ENCODE peak calls at places on chromosome 1, in five cellular contexts. C is nephron progenitor cell, A is endothelial cell, Y is adrenal gland, F is cardiac muscle cell. S is an unnamed sample.
A peak's percentile ranks its signal among the peaks of the same experiment; 100 is the strongest.

GRCh38 chr1:182803846-182804245 is 14.3 kb downstream of the NPL start:
- DNase-seq in C (no peak), A (no peak), Y (no peak), F (no peak), S (no peak)

GRCh38 chr1:153543738-153544135 is 1.9 kb downstream of the S100A4 start:
- DNase-seq in C (no peak), A (no peak), Y (no peak), F (no peak), S (no peak)

GRCh38 chr1:117213046-117213445 is 2.3 kb upstream of the VTCN1 start:
- DNase-seq in C (no peak), A (no peak), Y (no peak), F (no peak), S (no peak)

GRCh38 chr1:214377886-214378285 is 96.9 kb downstream of the SMYD2 start:
- DNase-seq in C (no peak), A (no peak), Y (no peak), F (no peak), S (peak; percentile 82)

GRCh38 chr1:165124772-165125171 is 231.7 kb downstream of the LMX1A start:
- DNase-seq in C (no peak), A (no peak), Y (no peak), F (no peak), S (no peak)

GRCh38 chr1:7527733-7528045 is 243.4 kb upstream of the VAMP3 start:
- DNase-seq in C (no peak), A (no peak), Y (no peak), F (no peak), S (no peak)

GRCh38 chr1:37851782-37852210 is 7.6 kb downstream of the MTF1 start:
- DNase-seq in C (no peak), A (no peak), Y (no peak), F (no peak), S (peak; percentile 54)

GRCh38 chr1:31932491-31933316 is 5.5 kb downstream of the PTP4A2 start:
- DNase-seq in C (no peak), A (no peak), Y (no peak), F (no peak), S (peak; percentile 43)

GRCh38 chr1:219792337-219793021 is 135.9 kb downstream of the SLC30A10 start:
- DNase-seq in C (no peak), A (no peak), Y (no peak), F (peak; percentile 70), S (peak; percentile 50)

GRCh38 chr1:155184835-155185782 is 11.5 kb downstream of the TRIM46 start:
- DNase-seq in C (no peak), A (no peak), Y (peak; percentile 36), F (no peak), S (no peak)

GRCh38 chr1:51898090-51898734 is 19.7 kb upstream of the NRDC start:
- DNase-seq in C (no peak), A (no peak), Y (no peak), F (no peak), S (peak; percentile 95)

GRCh38 chr1:15370781-15371467 is 38.8 kb upstream of the EFHD2 start:
- DNase-seq in C (no peak), A (no peak), Y (peak; percentile 86), F (no peak), S (no peak)

GRCh38 chr1:201065686-201066085 is 42.2 kb upstream of the KIF21B start:
- DNase-seq in C (no peak), A (no peak), Y (no peak), F (no peak), S (no peak)

GRCh38 chr1:201066986-201067385 is 43.5 kb upstream of the KIF21B start:
- DNase-seq in C (no peak), A (no peak), Y (no peak), F (no peak), S (no peak)

GRCh38 chr1:201063190-201063544 is 39.7 kb upstream of the KIF21B start:
- DNase-seq in C (no peak), A (no peak), Y (no peak), F (no peak), S (no peak)

GRCh38 chr1:201062511-201063189 is 39.1 kb upstream of the KIF21B start:
- DNase-seq in C (no peak), A (no peak), Y (no peak), F (no peak), S (no peak)

GRCh38 chr1:201064806-201065205 is 41.3 kb upstream of the KIF21B start:
- DNase-seq in C (no peak), A (no peak), Y (no peak), F (no peak), S (no peak)
- TF ChIP-seq CTCF in C (no peak), A (no peak), Y (no peak), F (no peak), S (no peak)

DNA sequence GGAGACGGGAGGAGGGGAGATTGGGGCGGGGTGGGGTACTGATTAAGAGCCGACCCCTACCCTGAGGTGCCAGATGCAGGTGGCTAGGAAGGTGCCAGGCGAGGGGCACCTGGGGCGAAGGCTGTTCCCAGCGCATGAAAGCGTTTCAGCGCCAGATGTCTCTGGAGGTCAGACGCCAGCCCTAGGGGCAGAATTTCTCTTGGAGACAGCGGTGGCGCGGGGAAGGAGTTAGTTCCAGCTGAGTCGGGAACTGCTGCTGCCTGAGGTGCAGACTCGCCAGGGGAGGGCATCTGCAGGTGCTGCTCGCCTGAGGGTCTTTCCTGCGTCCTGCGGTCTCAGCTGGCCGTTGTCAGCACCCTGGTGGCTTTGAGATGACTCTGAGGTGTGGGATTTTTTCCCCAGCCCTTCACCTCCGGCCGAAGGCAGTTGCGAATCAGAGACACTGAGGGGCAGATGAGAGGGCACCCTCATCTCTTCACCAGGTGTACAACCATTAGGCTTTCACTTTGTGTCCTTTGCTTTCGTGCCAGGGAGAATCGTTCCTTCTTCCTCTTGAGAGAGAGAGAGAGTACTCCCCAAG is 539 bp downstream of the CGN start:
- DNase-seq in C (peak; percentile 67), A (peak; percentile 49), Y (peak; percentile 33), F (peak; percentile 72), S (no peak)
- TF ChIP-seq CTCF in C (no peak), A (no peak), Y (no peak), F (peak; percentile 10), S (no peak)

GRCh38 chr1:54359393-54360162 is 46.6 kb downstream of the SSBP3 start:
- DNase-seq in C (no peak), A (no peak), Y (peak; percentile 51), F (no peak), S (no peak)
- TF ChIP-seq CTCF in C (no peak), A (no peak), Y (no peak), F (no peak), S (no peak)

GRCh38 chr1:68819190-68819829 is 322.4 kb upstream of the DEPDC1 start:
- DNase-seq in C (no peak), A (peak; percentile 18), Y (no peak), F (peak; percentile 51), S (peak; percentile 30)
- TF ChIP-seq CTCF in C (peak; percentile 48), A (peak; percentile 26), Y (peak; percentile 25), F (peak; percentile 55), S (peak; percentile 49)

DNA sequence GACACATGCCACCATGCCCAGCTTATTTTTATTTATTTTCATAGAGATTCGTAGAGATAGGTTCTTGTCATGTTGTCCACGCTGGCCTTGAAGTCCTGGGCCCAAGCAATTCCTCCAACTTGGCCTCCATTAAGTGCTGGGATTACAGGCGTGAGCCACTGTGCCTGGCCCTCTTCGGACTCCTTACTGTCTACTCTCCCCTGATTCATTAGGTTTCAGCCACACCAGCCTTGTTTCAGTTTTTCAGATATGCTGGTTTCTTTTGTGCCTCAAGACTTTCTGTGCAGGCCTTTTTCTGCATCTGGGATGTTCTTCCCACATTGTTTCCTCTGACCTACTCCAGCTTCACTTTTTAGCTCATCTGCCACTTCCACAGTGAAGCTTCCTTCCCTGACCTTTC is 85.4 kb downstream of the CACNA1E start:
- DNase-seq in C (no peak), A (no peak), Y (no peak), F (no peak), S (no peak)
- TF ChIP-seq CTCF in C (no peak), A (no peak), Y (no peak), F (no peak), S (no peak)

S was measured in cardiac fibroblast.